ENCODE peak calls at places on chromosome 15, in five cellular contexts. N, K, E, W and T are unnamed samples. For H3K36me3, the result is how much of the 10 kb centered on the place peaks cover.

GRCh38 chr15:31263751-31264533 is 62.7 kb upstream of the KLF13 start:
- DNase-seq in W (peak), E (peak), K (peak), N (no peak), T (peak)

GRCh38 chr15:59528965-59529402 is 82.6 kb upstream of the GCNT3 start:
- DNase-seq in K (peak), E (peak), N (peak), W (peak), T (peak)

GRCh38 chr15:57462391-57462790 is 86.1 kb downstream of the CGNL1 start:
- DNase-seq in N (no peak), E (no peak), W (no peak), K (no peak), T (no peak)

GRCh38 chr15:68424754-68425390 is 7.1 kb downstream of the ITGA11 start:
- DNase-seq in N (no peak), K (no peak), W (no peak), E (no peak), T (no peak)

GRCh38 chr15:90405208-90405607 is 17.2 kb downstream of the IQGAP1 start:
- DNase-seq in K (no peak), E (no peak), N (no peak), W (no peak), T (no peak)

GRCh38 chr15:63090502-63091286 is 31.0 kb upstream of the LACTB start:
- DNase-seq in E (no peak), W (no peak), N (no peak), K (no peak), T (no peak)

GRCh38 chr15:52523192-52523591 is 5.5 kb downstream of the MYO5A start:
- DNase-seq in K (no peak), E (no peak), W (no peak), N (no peak), T (no peak)

GRCh38 chr15:38996111-38996541 is 431.5 kb upstream of the RASGRP1 start:
- DNase-seq in K (no peak), E (no peak), W (no peak), N (no peak), T (no peak)

GRCh38 chr15:76185716-76186115 is 125.6 kb downstream of the ETFA start:
- DNase-seq in K (no peak), N (no peak), W (no peak), E (peak), T (no peak)

GRCh38 chr15:89016549-89017041 is 71.7 kb upstream of the ABHD2 start:
- DNase-seq in W (no peak), N (no peak), E (no peak), K (peak), T (no peak)

GRCh38 chr15:40937762-40938529 is 8.8 kb downstream of the DLL4 start:
- DNase-seq in N (no peak), E (no peak), W (peak), K (no peak), T (no peak)

GRCh38 chr15:66798426-66799061 is 96.5 kb downstream of the SMAD6 start:
- DNase-seq in E (no peak), N (no peak), K (no peak), W (no peak), T (no peak)

GRCh38 chr15:89947338-89947829 is 34.6 kb upstream of the ARPIN start:
- DNase-seq in K (no peak), E (no peak), N (no peak), W (no peak), T (no peak)

GRCh38 chr15:65638681-65639089 is 16.9 kb downstream of the SLC24A1 start:
- DNase-seq in E (no peak), W (no peak), N (no peak), K (no peak), T (no peak)

GRCh38 chr15:38401101-38401500 is 52.8 kb upstream of the FAM98B start:
- DNase-seq in K (no peak), N (no peak), W (no peak), E (no peak), T (no peak)

GRCh38 chr15:52008698-52009434 is 10.2 kb upstream of the MAPK6 start:
- DNase-seq in E (no peak), W (no peak), N (no peak), K (no peak), T (no peak)

GRCh38 chr15:76177491-76178040 is 117.8 kb downstream of the TMEM266 start:
- DNase-seq in W (no peak), E (no peak), N (no peak), K (peak), T (peak)

GRCh38 chr15:64503197-64503596 is 42.8 kb downstream of the ZNF609 start:
- DNase-seq in W (no peak), K (no peak), E (no peak), N (no peak), T (no peak)

GRCh38 chr15:39092761-39093160 is 488.1 kb upstream of the THBS1 start:
- DNase-seq in W (no peak), E (no peak), K (no peak), N (no peak), T (no peak)

GRCh38 chr15:59268980-59269472 is 62.4 kb downstream of the LDHAL6B start:
- DNase-seq in K (no peak), N (no peak), E (no peak), W (no peak), T (no peak)

GRCh38 chr15:31513178-31513577 is 186.5 kb downstream of the KLF13 start:
- DNase-seq in K (no peak), N (no peak), W (no peak), E (no peak), T (no peak)

GRCh38 chr15:39079296-39079834 is 501.5 kb upstream of the THBS1 start:
- DNase-seq in K (no peak), E (no peak), N (no peak), W (peak), T (no peak)

GRCh38 chr15:63506537-63507035 is 2.2 kb downstream of the USP3 start:
- DNase-seq in W (no peak), E (no peak), K (no peak), N (no peak), T (no peak)

GRCh38 chr15:50880651-50881114 is 27.8 kb upstream of the AP4E1 start:
- DNase-seq in W (no peak), E (no peak), N (no peak), K (no peak), T (no peak)

GRCh38 chr15:72604794-72605193 is 49.7 kb upstream of the GOLGA6B start:
- DNase-seq in E (no peak), K (no peak), N (no peak), W (no peak), T (no peak)

GRCh38 chr15:67884514-67885225 is 44.8 kb upstream of the RNU6-1 start:
- DNase-seq in E (peak), K (peak), N (peak), W (peak), T (peak)

GRCh38 chr15:27587810-27588209 is 511.3 kb downstream of the OCA2 start:
- DNase-seq in E (no peak), N (no peak), K (no peak), W (no peak), T (no peak)

GRCh38 chr15:56244811-56245576 is 1.3 kb upstream of the RFX7 start:
- DNase-seq in N (peak), K (peak), W (peak), E (peak), T (no peak)

GRCh38 chr15:38690737-38691332 is 126.2 kb upstream of the RASGRP1 start:
- DNase-seq in N (peak), W (peak), E (peak), K (peak), T (no peak)

GRCh38 chr15:25535866-25536265 is 97.0 kb upstream of the UBE3A start:
- DNase-seq in W (no peak), N (no peak), E (no peak), K (no peak), T (no peak)

GRCh38 chr15:31235298-31236183 is 91.1 kb upstream of the KLF13 start:
- DNase-seq in K (peak), W (peak), E (peak), N (peak), T (peak)

GRCh38 chr15:50685976-50686467 is 575 bp downstream of the TRPM7 start:
- DNase-seq in E (peak), W (peak), K (peak), N (peak), T (peak)

GRCh38 chr15:66756220-66756769 is 54.3 kb downstream of the SMAD6 start:
- DNase-seq in E (no peak), N (no peak), W (no peak), K (no peak), T (peak)

GRCh38 chr15:75809986-75810750 is 33.1 kb upstream of the UBE2Q2 start:
- DNase-seq in E (peak), W (peak), N (no peak), K (peak), T (no peak)

GRCh38 chr15:68386587-68387287 is 45.2 kb downstream of the ITGA11 start:
- DNase-seq in E (peak), K (peak), W (no peak), N (peak), T (no peak)

GRCh38 chr15:57505056-57505713 is 86.5 kb upstream of the MYZAP start:
- DNase-seq in E (peak), K (no peak), N (no peak), W (no peak), T (no peak)

GRCh38 chr15:64894395-64895056 is 17.2 kb upstream of the ANKDD1A start:
- DNase-seq in W (peak), N (no peak), K (no peak), E (peak), T (peak)

GRCh38 chr15:60392601-60392985 is 5.2 kb downstream of the ANXA2 start:
- DNase-seq in K (no peak), N (no peak), E (no peak), W (peak), T (no peak)

GRCh38 chr15:96158938-96159337 is 171.6 kb upstream of the NR2F2 start:
- DNase-seq in W (no peak), K (no peak), E (no peak), N (peak), T (no peak)

GRCh38 chr15:75349851-75350588 is 3.2 kb downstream of the NEIL1 start:
- DNase-seq in W (peak), N (no peak), K (no peak), E (peak), T (no peak)

DNA sequence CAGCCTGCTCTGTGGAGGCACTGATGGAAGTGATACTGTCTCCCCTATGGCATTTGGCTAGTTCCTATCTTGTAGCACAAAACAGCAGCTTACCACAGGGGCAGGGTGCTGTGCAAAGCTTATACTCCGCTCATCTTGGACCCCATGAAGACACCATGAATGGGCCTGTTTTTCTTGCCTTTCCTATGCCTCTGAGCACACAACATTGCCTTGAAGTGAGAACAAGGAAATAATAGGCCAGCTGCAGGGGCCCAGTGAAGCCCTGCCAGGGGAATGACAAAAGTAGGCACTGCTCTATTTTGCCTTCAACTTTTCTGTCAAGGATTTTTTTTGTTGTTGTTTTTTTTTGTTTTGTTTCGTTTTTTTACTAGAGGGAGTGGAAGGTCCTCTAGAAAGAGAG is 110.3 kb downstream of the PDE8A start:
- DNase-seq in E (no peak), N (no peak), K (no peak), W (no peak), T (no peak)
- H3K36me3 ChIP-seq in E (half or more), N (under half), K (under half), W (under half), T (under half)

DNA sequence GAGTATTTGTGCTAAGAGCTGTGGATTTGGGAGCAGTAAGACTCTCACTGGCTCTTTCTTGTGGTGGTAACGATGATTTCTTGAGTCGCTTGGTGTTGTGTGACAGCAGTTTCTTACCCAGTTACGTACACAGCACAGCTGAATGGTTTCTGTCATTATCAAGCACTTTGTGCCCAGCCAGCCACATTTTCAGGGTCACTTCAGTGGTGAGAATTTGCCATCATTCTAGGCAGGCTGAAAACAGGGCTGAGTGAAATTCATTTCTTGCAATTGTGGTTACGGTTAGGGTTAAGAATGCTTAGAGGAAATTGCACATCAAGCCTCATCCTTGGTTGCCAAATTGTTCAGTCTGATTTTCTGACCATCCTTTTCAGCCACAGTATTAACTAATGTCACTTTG is 130.1 kb downstream of the RYR3 start:
- DNase-seq in W (no peak), K (no peak), N (no peak), E (no peak), T (no peak)
- TF ChIP-seq POLR2A in W (no peak), K (no peak), N (no peak), E (no peak), T (no peak)

DNA sequence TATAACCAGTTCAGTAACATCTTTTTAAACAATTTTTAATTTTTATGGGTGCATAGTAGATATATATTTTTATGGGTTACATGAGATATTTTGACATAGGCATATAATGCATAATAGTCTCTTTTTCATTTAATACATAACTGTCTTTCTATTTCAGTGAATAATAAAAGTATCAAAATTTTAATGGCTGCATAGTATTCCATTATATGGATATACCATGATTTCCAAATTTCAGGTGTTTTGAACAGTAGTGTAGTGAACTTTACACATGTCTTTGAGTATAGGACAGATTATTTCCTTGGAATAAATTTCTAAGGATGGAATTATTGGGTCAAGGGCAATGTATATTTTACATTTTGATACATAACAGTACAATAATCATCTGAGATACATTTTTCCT is 10.7 kb downstream of the WHAMM start:
- DNase-seq in W (no peak), E (no peak), K (no peak), N (no peak), T (no peak)
- H3K36me3 ChIP-seq in W (half or more), E (half or more), K (half or more), N (under half), T (under half)

DNA sequence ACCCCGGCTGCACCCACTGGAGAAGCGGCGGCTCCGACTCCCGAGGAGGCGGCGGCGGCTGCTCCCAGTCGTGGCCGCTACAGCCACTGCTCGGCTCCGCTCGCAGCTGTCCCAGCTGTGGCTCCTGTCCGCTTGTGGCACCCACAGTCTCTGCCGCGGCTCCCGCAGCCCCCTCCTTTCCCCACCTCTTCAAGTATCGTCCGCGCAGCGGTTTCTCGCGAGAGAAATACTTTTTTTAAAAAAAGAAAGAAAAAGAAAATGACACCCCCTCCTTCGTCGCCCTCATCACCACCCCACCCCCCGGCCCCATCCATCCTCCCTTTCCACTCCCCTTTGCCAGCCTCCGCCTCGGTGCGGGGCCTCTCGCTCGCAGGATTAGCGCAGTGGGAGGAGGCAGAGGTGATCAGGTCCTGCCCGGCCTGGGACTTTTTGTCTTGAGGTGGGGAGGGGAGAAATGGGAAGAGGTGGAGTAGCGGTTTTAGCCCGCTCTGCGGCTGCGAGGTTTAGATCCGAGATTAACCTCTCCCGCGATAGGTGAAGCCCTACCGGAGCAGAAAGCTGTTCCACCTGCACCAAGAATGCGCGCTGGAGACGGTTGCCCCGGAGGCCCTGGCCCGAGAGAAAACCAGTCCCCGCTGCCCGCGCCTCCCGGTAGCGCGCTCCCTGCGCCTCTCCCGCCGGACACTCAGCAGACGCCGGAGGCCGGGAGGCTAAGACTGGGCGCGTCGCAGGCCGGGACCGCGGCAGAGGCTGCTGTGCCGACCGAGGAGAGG is at the start of gene FBN1:
- DNase-seq in W (peak), E (peak), K (peak), N (peak), T (peak)
- TF ChIP-seq POLR2A in W (peak), E (no peak), K (peak), N (peak), T (peak)

DNA sequence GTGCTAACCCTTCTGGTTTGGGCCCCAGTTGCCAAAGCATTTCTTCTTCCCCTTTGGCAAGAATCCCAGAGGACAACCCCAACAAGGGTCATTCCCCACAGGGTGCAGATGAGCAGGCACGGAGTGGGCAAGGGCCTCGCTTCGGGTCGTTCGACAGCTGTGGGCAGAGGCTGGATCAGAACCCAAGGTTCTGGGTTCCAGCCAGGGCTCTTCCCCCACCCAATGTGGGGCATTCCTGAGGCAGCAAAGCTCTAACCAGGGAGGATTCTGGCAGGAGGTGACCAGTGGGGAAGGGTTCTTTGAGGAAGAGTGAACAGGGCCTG is 48.3 kb downstream of the CYP11A1 start:
- DNase-seq in W (no peak), N (no peak), K (no peak), E (no peak), T (no peak)
- H3K36me3 ChIP-seq in W (under half), N (under half), K (under half), E (under half), T (under half)

DNA sequence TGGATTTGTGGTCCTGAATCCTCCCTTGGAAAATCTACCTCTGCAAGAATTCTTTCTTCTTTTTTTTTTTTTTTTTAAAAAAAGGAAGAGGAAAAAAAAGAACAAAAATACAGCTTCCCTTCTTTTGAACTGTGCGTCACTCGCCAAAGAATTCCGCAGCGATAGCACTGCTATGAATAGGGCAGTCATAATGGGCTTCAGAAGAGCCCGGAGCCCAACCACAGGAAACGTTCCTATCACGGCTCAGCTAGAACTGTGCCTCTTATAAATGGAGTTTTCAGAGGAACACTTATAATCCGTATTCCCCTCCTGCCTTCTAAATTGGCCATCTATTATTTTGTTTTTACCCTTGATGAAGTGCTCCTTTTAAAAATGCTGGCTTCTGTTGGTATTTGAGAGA is 227.7 kb downstream of the ADAMTS17 start:
- DNase-seq in E (no peak), W (peak), K (peak), N (peak), T (peak)
- TF ChIP-seq POLR2A in E (no peak), W (no peak), K (peak), N (no peak), T (no peak)

DNA sequence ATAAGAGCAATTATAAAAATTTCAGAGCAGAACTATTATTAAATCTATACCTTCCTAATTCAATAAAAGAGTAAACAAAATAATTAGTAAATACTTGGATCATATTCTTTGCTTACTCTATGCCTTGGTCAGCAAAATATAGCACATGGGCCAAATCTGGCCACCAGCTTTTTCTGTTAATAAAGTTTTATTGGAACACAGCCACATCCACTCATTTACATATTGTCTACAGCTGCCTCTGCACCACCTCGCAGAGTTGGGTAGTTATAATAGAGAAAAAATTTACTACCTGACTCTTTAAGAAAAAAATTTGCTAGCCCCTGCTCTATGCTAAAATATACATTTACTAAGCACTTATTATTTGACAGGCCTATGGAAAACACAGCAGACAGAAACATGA is 32.2 kb upstream of the GANC start:
- DNase-seq in N (no peak), K (no peak), W (no peak), E (no peak), T (no peak)
- H3K36me3 ChIP-seq in N (under half), K (under half), W (under half), E (half or more), T (under half)